ENCODE peak calls at places on chromosomes 12 and 14, in five cellular contexts. One of them, this sample, is unnamed.

GRCh38 chr14:72291908-72292688 is 359.9 kb downstream of the RGS6 start:
- DNase-seq in GM19239: no peak
- DNase-seq in progenitor cell of endocrine pancreas: peak; percentile 16
- DNase-seq in coronary artery: no peak
- DNase-seq in foreskin keratinocyte: peak; percentile 1
- DNase-seq in this sample: peak; percentile 38

GRCh38 chr12:87967871-87968270 is 61.3 kb downstream of the C12orf50 start:
- DNase-seq in foreskin keratinocyte: no peak
- DNase-seq in coronary artery: no peak
- DNase-seq in progenitor cell of endocrine pancreas: no peak
- DNase-seq in GM19239: no peak
- DNase-seq in this sample: no peak

GRCh38 chr12:4114986-4115385 is 158.6 kb upstream of the CCND2 start:
- DNase-seq in foreskin keratinocyte: no peak
- DNase-seq in progenitor cell of endocrine pancreas: no peak
- DNase-seq in coronary artery: no peak
- DNase-seq in GM19239: no peak
- DNase-seq in this sample: no peak

GRCh38 chr14:104355101-104355691 is 216.8 kb downstream of the KIF26A start:
- DNase-seq in progenitor cell of endocrine pancreas: no peak
- DNase-seq in foreskin keratinocyte: no peak
- DNase-seq in coronary artery: peak; percentile 65
- DNase-seq in GM19239: no peak
- DNase-seq in this sample: no peak

GRCh38 chr12:52715416-52715815 is 12.1 kb upstream of the KRT77 start:
- DNase-seq in foreskin keratinocyte: no peak
- DNase-seq in progenitor cell of endocrine pancreas: peak; percentile 41
- DNase-seq in coronary artery: no peak
- DNase-seq in GM19239: no peak
- DNase-seq in this sample: no peak

GRCh38 chr14:65019944-65020566 is 33.4 kb downstream of the FNTB start:
- DNase-seq in coronary artery: no peak
- DNase-seq in progenitor cell of endocrine pancreas: peak; percentile 16
- DNase-seq in GM19239: no peak
- DNase-seq in foreskin keratinocyte: no peak
- DNase-seq in this sample: peak; percentile 42

GRCh38 chr12:123896786-123897185 is 75.8 kb downstream of the CCDC92 start:
- DNase-seq in foreskin keratinocyte: no peak
- DNase-seq in GM19239: no peak
- DNase-seq in progenitor cell of endocrine pancreas: no peak
- DNase-seq in coronary artery: no peak
- DNase-seq in this sample: no peak

GRCh38 chr14:40682131-40682913 is 924.4 kb upstream of the LRFN5 start:
- DNase-seq in coronary artery: no peak
- DNase-seq in GM19239: no peak
- DNase-seq in progenitor cell of endocrine pancreas: no peak
- DNase-seq in foreskin keratinocyte: no peak
- DNase-seq in this sample: no peak

GRCh38 chr14:65926935-65927700 is 514.6 kb downstream of the FUT8 start:
- DNase-seq in coronary artery: no peak
- DNase-seq in progenitor cell of endocrine pancreas: no peak
- DNase-seq in GM19239: no peak
- DNase-seq in foreskin keratinocyte: no peak
- DNase-seq in this sample: no peak

GRCh38 chr12:32502693-32503510 is 103.5 kb downstream of the FGD4 start:
- DNase-seq in progenitor cell of endocrine pancreas: no peak
- DNase-seq in coronary artery: no peak
- DNase-seq in GM19239: no peak
- DNase-seq in foreskin keratinocyte: no peak
- DNase-seq in this sample: no peak

GRCh38 chr12:43105426-43105981 is 446.5 kb downstream of the ADAMTS20 start:
- DNase-seq in GM19239: no peak
- DNase-seq in foreskin keratinocyte: no peak
- DNase-seq in progenitor cell of endocrine pancreas: no peak
- DNase-seq in coronary artery: no peak
- DNase-seq in this sample: no peak

GRCh38 chr12:3218150-3218845 is 141.1 kb downstream of the TSPAN9 start:
- DNase-seq in GM19239: no peak
- DNase-seq in foreskin keratinocyte: peak; percentile 29
- DNase-seq in progenitor cell of endocrine pancreas: no peak
- DNase-seq in coronary artery: peak; percentile 86
- DNase-seq in this sample: peak; percentile 79

GRCh38 chr12:632102-632696 is 31.0 kb downstream of the NINJ2 start:
- DNase-seq in coronary artery: peak; percentile 77
- DNase-seq in GM19239: no peak
- DNase-seq in foreskin keratinocyte: peak; percentile 73
- DNase-seq in progenitor cell of endocrine pancreas: peak; percentile 44
- DNase-seq in this sample: peak; percentile 64

GRCh38 chr12:26631846-26632245 is 201.1 kb downstream of the ITPR2 start:
- DNase-seq in GM19239: no peak
- DNase-seq in progenitor cell of endocrine pancreas: no peak
- DNase-seq in coronary artery: no peak
- DNase-seq in foreskin keratinocyte: no peak
- DNase-seq in this sample: no peak

GRCh38 chr14:39015360-39015961 is 87.6 kb downstream of the SEC23A start:
- DNase-seq in GM19239: peak; percentile 37
- DNase-seq in foreskin keratinocyte: no peak
- DNase-seq in progenitor cell of endocrine pancreas: no peak
- DNase-seq in coronary artery: no peak
- DNase-seq in this sample: peak; percentile 38